ENCODE peak calls at places on chromosomes 2 and 18, in five cellular contexts. H, U, R, I and A are unnamed samples.

GRCh38 chr18:50623694-50624352 is 63.9 kb downstream of the MAPK4 start:
- DNase-seq in H (no peak), U (no peak), R (no peak), I (no peak), A (no peak)

GRCh38 chr2:110140433-110140832 is 24.8 kb upstream of the MALL start:
- DNase-seq in H (no peak), U (no peak), R (no peak), I (no peak), A (no peak)

GRCh38 chr2:181389524-181389923 is 67.7 kb upstream of the ITGA4 start:
- DNase-seq in H (no peak), U (no peak), R (no peak), I (no peak), A (no peak)

GRCh38 chr2:182650704-182651103 is 65.4 kb upstream of the DNAJC10 start:
- DNase-seq in H (peak), U (peak), R (no peak), I (peak), A (peak)

GRCh38 chr2:230067990-230068657 is 600 bp downstream of the SLC16A14 start:
- DNase-seq in H (no peak), U (peak), R (no peak), I (no peak), A (peak)

GRCh38 chr2:240922234-240922981 is 16.3 kb downstream of the CROCC2 start:
- DNase-seq in H (no peak), U (no peak), R (no peak), I (no peak), A (peak)

GRCh38 chr18:6406075-6406909 is 8.4 kb downstream of the L3MBTL4 start:
- DNase-seq in H (peak), U (peak), R (no peak), I (no peak), A (no peak)

GRCh38 chr18:63890950-63891304 is 3.4 kb downstream of the SERPINB2 start:
- DNase-seq in H (peak), U (peak), R (no peak), I (peak), A (peak)

GRCh38 chr2:66490588-66491001 is 55.7 kb downstream of the MEIS1 start:
- DNase-seq in H (no peak), U (peak), R (no peak), I (peak), A (no peak)

GRCh38 chr2:187986392-187987105 is 305.1 kb upstream of the GULP1 start:
- DNase-seq in H (no peak), U (peak), R (no peak), I (no peak), A (no peak)

GRCh38 chr18:48641981-48642380 is 103.2 kb downstream of the CTIF start:
- DNase-seq in H (no peak), U (peak), R (no peak), I (no peak), A (no peak)

GRCh38 chr18:24862225-24862893 is 401.9 kb downstream of the HRH4 start:
- DNase-seq in H (no peak), U (no peak), R (no peak), I (no peak), A (no peak)

GRCh38 chr2:141923657-141924056 is 207.2 kb downstream of the LRP1B start:
- DNase-seq in H (no peak), U (peak), R (no peak), I (no peak), A (no peak)

GRCh38 chr2:19614066-19614465 is 255.6 kb upstream of the OSR1 start:
- DNase-seq in H (no peak), U (peak), R (no peak), I (no peak), A (no peak)

GRCh38 chr2:172931923-172932520 is 143.6 kb upstream of the MAP3K20 start:
- DNase-seq in H (peak), U (peak), R (no peak), I (peak), A (peak)

GRCh38 chr2:169565686-169566085 is 8.0 kb downstream of the FASTKD1 start:
- DNase-seq in H (no peak), U (no peak), R (no peak), I (no peak), A (no peak)

GRCh38 chr2:11051280-11051679 is 104.0 kb upstream of the SLC66A3 start:
- DNase-seq in H (no peak), U (no peak), R (no peak), I (no peak), A (no peak)

GRCh38 chr2:54461251-54461650 is 5.1 kb downstream of the SPTBN1 start:
- DNase-seq in H (no peak), U (no peak), R (no peak), I (no peak), A (no peak)

GRCh38 chr2:1715184-1716012 is 28.9 kb downstream of the PXDN start:
- DNase-seq in H (no peak), U (no peak), R (no peak), I (no peak), A (peak)

GRCh38 chr2:120229341-120229740 is 6.1 kb upstream of the TMEM185B start:
- DNase-seq in H (no peak), U (no peak), R (no peak), I (no peak), A (no peak)

GRCh38 chr2:506866-507265 is 170.3 kb downstream of the TMEM18 start:
- DNase-seq in H (no peak), U (no peak), R (no peak), I (no peak), A (no peak)

GRCh38 chr2:157784169-157784822 is 91.8 kb downstream of the ACVR1 start:
- DNase-seq in H (no peak), U (peak), R (no peak), I (no peak), A (no peak)

GRCh38 chr2:137467246-137467862 is 496.9 kb upstream of the HNMT start:
- DNase-seq in H (peak), U (no peak), R (peak), I (peak), A (peak)
- TF ChIP-seq MXI1 in H (no peak), U (no peak), R (no peak), I (no peak), A (no peak)

GRCh38 chr2:96540136-96540535 is 3.6 kb downstream of the ARID5A start:
- DNase-seq in H (no peak), U (peak), R (no peak), I (no peak), A (peak)
- TF ChIP-seq MXI1 in H (no peak), U (no peak), R (no peak), I (no peak), A (no peak)

GRCh38 chr18:75341267-75341666 is 86.2 kb downstream of the SMIM21 start:
- DNase-seq in H (no peak), U (no peak), R (no peak), I (no peak), A (no peak)
- TF ChIP-seq MXI1 in H (no peak), U (no peak), R (no peak), I (no peak), A (no peak)

GRCh38 chr2:234497592-234498023 is 727 bp upstream of the ARL4C start:
- DNase-seq in H (no peak), U (no peak), R (no peak), I (no peak), A (no peak)

GRCh38 chr2:234502919-234503285 is 6.0 kb upstream of the ARL4C start:
- DNase-seq in H (no peak), U (no peak), R (no peak), I (no peak), A (no peak)

GRCh38 chr2:234500394-234501006 is 3.6 kb upstream of the ARL4C start:
- DNase-seq in H (peak), U (peak), R (peak), I (peak), A (peak)

GRCh38 chr2:234496835-234497591 is at the start of gene ARL4C:
- DNase-seq in H (peak), U (peak), R (no peak), I (peak), A (peak)

GRCh38 chr2:234502285-234502918 is 5.5 kb upstream of the ARL4C start:
- DNase-seq in H (no peak), U (peak), R (no peak), I (no peak), A (no peak)
- TF ChIP-seq MXI1 in H (no peak), U (no peak), R (no peak), I (no peak), A (no peak)

GRCh38 chr2:88281302-88282217 is 111.4 kb downstream of the THNSL2 start:
- DNase-seq in H (no peak), U (no peak), R (no peak), I (no peak), A (no peak)
- TF ChIP-seq MXI1 in H (no peak), U (no peak), R (no peak), I (no peak), A (no peak)